ENCODE peak calls at places on chromosomes 16 and 17, in five cellular contexts. O is cardiac muscle cell; Q is stimulated activated CD8-positive, alpha-beta memory T cell treated with anti-CD3 and anti-CD28 coated beads, Interleukin-7, amount 100 ng/mL, for 1 hour; R is mesenchymal stem cell; Z is smooth muscle cell of the brain vasculature. A is an unnamed sample.

GRCh38 chr16:6725634-6726331 is 606.9 kb upstream of the RBFOX1 start:
- DNase-seq in O (peak; percentile 13), Q (no peak), R (no peak), Z (no peak), A (no peak)

GRCh38 chr17:70947636-70948565 is 778.6 kb downstream of the KCNJ2 start:
- DNase-seq in O (no peak), Q (no peak), R (no peak), Z (no peak), A (no peak)

GRCh38 chr16:30353438-30354129 is 1.5 kb downstream of the CD2BP2 start:
- DNase-seq in O (no peak), Q (no peak), R (no peak), Z (no peak), A (no peak)

GRCh38 chr16:66263168-66263972 is 103.1 kb upstream of the CDH5 start:
- DNase-seq in O (no peak), Q (no peak), R (no peak), Z (no peak), A (no peak)

GRCh38 chr17:72338847-72339790 is 218.3 kb downstream of the SOX9 start:
- DNase-seq in O (peak; percentile 33), Q (no peak), R (peak; percentile 95), Z (no peak), A (no peak)

GRCh38 chr16:8853611-8854010 is 15.2 kb downstream of the CARHSP1 start:
- DNase-seq in O (no peak), Q (no peak), R (no peak), Z (no peak), A (no peak)

GRCh38 chr17:32015245-32016013 is 8.2 kb downstream of the LRRC37B start:
- DNase-seq in O (no peak), Q (no peak), R (no peak), Z (no peak), A (no peak)

GRCh38 chr16:69411064-69411985 is 13.1 kb upstream of the CYB5B start:
- DNase-seq in O (no peak), Q (no peak), R (no peak), Z (no peak), A (no peak)

GRCh38 chr17:65182233-65182632 is 45.1 kb downstream of the RGS9 start:
- DNase-seq in O (no peak), Q (no peak), R (no peak), Z (no peak), A (no peak)

GRCh38 chr17:4834621-4835020 is 1.5 kb downstream of the MINK1 start:
- DNase-seq in O (no peak), Q (no peak), R (no peak), Z (no peak), A (no peak)

A was measured in cortex of kidney.